ENCODE peak calls at places on chromosomes 7 and 10, in five cellular contexts. N is cardiac muscle cell, X is right lobe of liver, D is lower lobe of right lung, Q is aorta. T is an unnamed sample.

GRCh38 chr7:35699906-35700305 is 5.0 kb upstream of the HERPUD2 start:
- DNase-seq in N (peak; percentile 30), X (no peak), D (no peak), Q (no peak), T (no peak)

GRCh38 chr10:50541317-50541716 is 82.4 kb downstream of the SGMS1 start:
- DNase-seq in N (no peak), X (no peak), D (no peak), Q (no peak), T (no peak)

GRCh38 chr7:71661671-71662224 is 529.8 kb downstream of the GALNT17 start:
- DNase-seq in N (no peak), X (no peak), D (no peak), Q (no peak), T (no peak)

GRCh38 chr7:479948-480499 is 39.6 kb downstream of the PDGFA start:
- DNase-seq in N (no peak), X (peak; percentile 23), D (no peak), Q (no peak), T (peak; percentile 78)

GRCh38 chr7:127803626-127804025 is 151.6 kb downstream of the SND1 start:
- DNase-seq in N (peak; percentile 17), X (no peak), D (no peak), Q (no peak), T (no peak)

GRCh38 chr7:41147651-41148360 is 555.1 kb downstream of the INHBA start:
- DNase-seq in N (no peak), X (no peak), D (no peak), Q (no peak), T (no peak)

GRCh38 chr7:128017880-128018845 is 13.1 kb downstream of the LRRC4 start:
- DNase-seq in N (no peak), X (peak; percentile 66), D (peak; percentile 56), Q (no peak), T (no peak)

GRCh38 chr7:510061-510481 is 9.6 kb downstream of the PDGFA start:
- DNase-seq in N (no peak), X (no peak), D (peak; percentile 38), Q (peak; percentile 78), T (no peak)

GRCh38 chr7:151924001-151924400 is 32.2 kb upstream of the GALNTL5 start:
- DNase-seq in N (no peak), X (no peak), D (no peak), Q (no peak), T (no peak)

GRCh38 chr10:95208702-95209391 is 14.8 kb downstream of the ACSM6 start:
- DNase-seq in N (peak; percentile 26), X (no peak), D (no peak), Q (no peak), T (no peak)

GRCh38 chr7:36300696-36301350 is 88.8 kb upstream of the ANLN start:
- DNase-seq in N (peak; percentile 29), X (peak; percentile 73), D (no peak), Q (no peak), T (no peak)

GRCh38 chr10:1489801-1490200 is 247.5 kb downstream of the ADARB2 start:
- DNase-seq in N (no peak), X (no peak), D (no peak), Q (no peak), T (no peak)

GRCh38 chr10:689433-690226 is at the start of gene DIP2C:
- DNase-seq in N (peak; percentile 88), X (peak; percentile 82), D (peak; percentile 79), Q (peak; percentile 92), T (peak; percentile 99)

GRCh38 chr7:29970158-29970557 is 19.4 kb downstream of the SCRN1 start:
- DNase-seq in N (peak; percentile 11), X (no peak), D (no peak), Q (no peak), T (no peak)

GRCh38 chr7:33757563-33758165 is 147.7 kb upstream of the BMPER start:
- DNase-seq in N (peak; percentile 74), X (no peak), D (no peak), Q (no peak), T (peak; percentile 28)

GRCh38 chr10:99418910-99419624 is 11.4 kb downstream of the GOT1 start:
- DNase-seq in N (no peak), X (no peak), D (no peak), Q (no peak), T (no peak)

GRCh38 chr10:69123306-69123746 is 652 bp upstream of the VPS26A start:
- DNase-seq in N (peak; percentile 77), X (no peak), D (no peak), Q (no peak), T (peak; percentile 68)

GRCh38 chr7:104903781-104904180 is 110.2 kb upstream of the KMT2E start:
- DNase-seq in N (no peak), X (no peak), D (no peak), Q (no peak), T (no peak)

GRCh38 chr10:74640134-74640533 is 186.3 kb upstream of the KAT6B start:
- DNase-seq in N (no peak), X (no peak), D (no peak), Q (no peak), T (peak; percentile 19)

GRCh38 chr10:20858292-20859124 is 38.6 kb downstream of the NEBL start:
- DNase-seq in N (peak; percentile 67), X (no peak), D (no peak), Q (no peak), T (no peak)

GRCh38 chr10:36675458-36675880 is 449.9 kb upstream of the ANKRD30A start:
- DNase-seq in N (peak; percentile 35), X (no peak), D (no peak), Q (peak; percentile 62), T (no peak)

GRCh38 chr7:92785923-92786322 is 50.5 kb downstream of the CDK6 start:
- DNase-seq in N (peak; percentile 81), X (no peak), D (no peak), Q (no peak), T (no peak)

GRCh38 chr10:6037422-6037821 is 24.7 kb downstream of the IL2RA start:
- DNase-seq in N (no peak), X (no peak), D (no peak), Q (no peak), T (no peak)
- H3K4me3 ChIP-seq in N (no peak overlapping the region), X (no peak overlapping the region), D (no peak overlapping the region), Q (no peak overlapping the region), T (no peak overlapping the region)

DNA sequence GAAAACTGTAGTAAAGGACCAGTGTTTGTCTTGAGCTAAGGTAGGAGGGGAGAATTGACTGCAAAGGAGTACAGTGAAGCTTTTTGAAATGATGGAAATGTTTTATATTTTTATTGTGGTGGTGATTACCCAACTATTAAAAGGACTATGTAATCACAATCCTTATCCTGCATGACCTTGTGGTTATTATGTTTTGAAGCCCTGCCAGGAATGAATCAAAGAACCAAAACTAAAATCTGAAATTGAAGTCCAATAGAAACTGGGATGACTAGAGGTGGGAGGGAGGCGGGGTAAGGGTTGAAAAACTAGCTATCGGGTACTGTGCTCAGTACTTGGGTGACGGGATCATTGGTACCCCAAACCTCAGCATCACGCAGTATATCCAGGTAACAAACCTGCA is 8.2 kb downstream of the CCDC7 start:
- DNase-seq in N (peak; percentile 10), X (no peak), D (no peak), Q (no peak), T (no peak)
- H3K36me3 ChIP-seq in N (no peaks in the 10 kb centered on the region), X (no peaks in the 10 kb centered on the region), D (peaks cover 38% of the 10 kb centered on the region), Q (no peaks in the 10 kb centered on the region), T (no peaks in the 10 kb centered on the region)

GRCh38 chr7:20783716-20784310 is 2.9 kb downstream of the SP8 start:
- DNase-seq in N (no peak), X (no peak), D (no peak), Q (no peak), T (peak; percentile 76)
- H3K27me3 ChIP-seq in N (peaks cover 100% of the 10 kb centered on the region), X (peaks cover 61% of the 10 kb centered on the region), D (peaks cover 100% of the 10 kb centered on the region), Q (no peaks in the 10 kb centered on the region), T (peaks cover 44% of the 10 kb centered on the region)

GRCh38 chr10:131975003-131975402 is 6.7 kb downstream of the BNIP3 start:
- DNase-seq in N (no peak), X (no peak), D (no peak), Q (no peak), T (no peak)
- H3K4me3 ChIP-seq in N (no peak overlapping the region), X (no peak overlapping the region), D (no peak overlapping the region), Q (no peak overlapping the region), T (no peak overlapping the region)

T was measured in H7.